ENCODE peak calls at places on chromosomes 3 and 15, in six cellular contexts. C is CD4-positive, alpha-beta memory T cell; V is kidney; N is lower lobe of right lung; Q is mesendoderm; S is hepatocyte. R is an unnamed sample.

GRCh38 chr3:13579089-13579488 is 30.2 kb downstream of the FBLN2 start:
- DNase-seq in V (no peak), S (no peak), C (no peak), Q (no peak), N (no peak), R (no peak)

GRCh38 chr3:65871305-65872141 is 167.2 kb downstream of the MAGI1 start:
- DNase-seq in N (peak; percentile 64), Q (no peak), C (no peak), V (peak; percentile 90), S (peak; percentile 68), R (peak; percentile 57)

GRCh38 chr3:48478631-48479555 is 25.1 kb downstream of the SHISA5 start:
- DNase-seq in V (peak; percentile 73), Q (no peak), C (peak; percentile 85), N (no peak), S (no peak), R (no peak)

GRCh38 chr15:51108933-51109550 is 14.3 kb upstream of the TNFAIP8L3 start:
- DNase-seq in N (no peak), S (no peak), C (no peak), V (no peak), Q (no peak), R (no peak)

GRCh38 chr3:16724487-16724886 is 119.3 kb upstream of the DAZL start:
- DNase-seq in V (no peak), S (no peak), Q (no peak), C (no peak), N (no peak), R (no peak)

GRCh38 chr15:59160880-59161593 is 45.6 kb upstream of the LDHAL6B start:
- DNase-seq in V (no peak), Q (peak; percentile 61), S (peak; percentile 28), C (no peak), N (no peak), R (no peak)

GRCh38 chr3:140403559-140403958 is 274.3 kb upstream of the TRIM42 start:
- DNase-seq in Q (no peak), C (no peak), S (no peak), N (peak; percentile 90), V (no peak), R (no peak)

GRCh38 chr3:196194542-196194915 is 16.7 kb downstream of the ZDHHC19 start:
- DNase-seq in Q (no peak), C (no peak), V (peak; percentile 67), S (no peak), N (no peak), R (no peak)

GRCh38 chr3:177195941-177196472 is 1.3 kb downstream of the TBL1XR1 start:
- DNase-seq in C (peak; percentile 51), N (no peak), Q (no peak), V (no peak), S (no peak), R (no peak)

GRCh38 chr3:41224120-41224806 is 25.0 kb downstream of the CTNNB1 start:
- DNase-seq in S (no peak), N (no peak), C (no peak), V (no peak), Q (no peak), R (no peak)

GRCh38 chr15:99057020-99057419 is 47.9 kb upstream of the SYNM start:
- DNase-seq in Q (peak; percentile 70), N (no peak), S (no peak), V (no peak), C (no peak), R (no peak)

GRCh38 chr3:112303811-112304325 is 9.9 kb upstream of the SLC9C1 start:
- DNase-seq in Q (peak; percentile 68), V (no peak), C (peak; percentile 21), S (peak; percentile 33), N (no peak), R (peak; percentile 29)

GRCh38 chr3:79844176-79844575 is 76.4 kb upstream of the ROBO1 start:
- DNase-seq in N (no peak), Q (no peak), V (no peak), S (no peak), C (no peak), R (no peak)

GRCh38 chr3:114411811-114412803 is 118.3 kb downstream of the TIGIT start:
- DNase-seq in N (no peak), S (peak; percentile 25), V (no peak), Q (no peak), C (no peak), R (peak; percentile 56)

GRCh38 chr3:58462829-58463180 is 29.1 kb upstream of the KCTD6 start:
- DNase-seq in S (no peak), C (no peak), N (no peak), V (no peak), Q (peak; percentile 80), R (no peak)

GRCh38 chr3:128282392-128283196 is 129.3 kb downstream of the EEFSEC start:
- DNase-seq in V (peak; percentile 85), C (no peak), Q (no peak), S (no peak), N (no peak), R (peak; percentile 90)

GRCh38 chr15:38555686-38556334 is 8.8 kb downstream of the RASGRP1 start:
- DNase-seq in N (no peak), V (no peak), C (no peak), Q (no peak), S (no peak), R (no peak)

GRCh38 chr15:75696854-75697259 is 15.8 kb downstream of the CSPG4 start:
- DNase-seq in C (no peak), S (no peak), N (no peak), V (no peak), Q (no peak), R (no peak)
- H3K4me1 ChIP-seq in C (peaks cover 9% of the 10 kb centered on the region), S (peaks cover 34% of the 10 kb centered on the region), N (peaks cover 50% of the 10 kb centered on the region), V (peaks cover 2% of the 10 kb centered on the region), Q (peaks cover 2% of the 10 kb centered on the region), R (peaks cover 12% of the 10 kb centered on the region)

GRCh38 chr15:62145015-62145735 is 19.9 kb downstream of the C2CD4B start:
- DNase-seq in N (no peak), S (no peak), Q (no peak), V (no peak), C (no peak), R (no peak)

GRCh38 chr15:62150445-62150844 is 14.6 kb downstream of the C2CD4B start:
- DNase-seq in C (no peak), S (no peak), N (no peak), V (no peak), Q (no peak), R (no peak)

GRCh38 chr15:62147149-62148013 is 17.7 kb downstream of the C2CD4B start:
- DNase-seq in V (no peak), S (no peak), Q (no peak), N (no peak), C (no peak), R (no peak)

GRCh38 chr15:62153228-62153627 is 11.9 kb downstream of the C2CD4B start:
- DNase-seq in N (no peak), C (no peak), S (no peak), Q (no peak), V (no peak), R (no peak)

DNA sequence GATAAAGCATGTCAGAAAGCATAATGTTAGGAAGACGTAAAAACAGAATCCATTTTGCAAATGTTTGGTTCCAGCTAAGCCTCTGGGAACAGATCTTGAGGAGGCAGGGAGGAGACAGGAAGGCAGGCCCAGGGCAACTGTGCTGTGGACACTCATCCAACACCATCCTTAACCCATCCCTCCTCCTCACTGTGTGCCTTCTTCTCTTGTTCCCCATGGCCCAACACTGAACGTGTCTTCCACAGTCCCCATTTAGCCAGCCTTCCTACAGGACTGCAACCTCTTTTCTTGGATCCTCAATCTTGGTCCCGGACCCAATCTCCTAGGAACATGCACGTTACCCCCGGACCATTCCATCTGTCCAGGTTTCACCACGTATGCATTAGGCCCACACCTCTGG is 15.4 kb downstream of the C2CD4B start:
- DNase-seq in N (no peak), Q (no peak), V (no peak), C (no peak), S (no peak), R (no peak)
- H3K4me3 ChIP-seq in N (no peak overlapping the region), Q (no peak overlapping the region), V (no peak overlapping the region), C (no peak overlapping the region), S (no peak overlapping the region), R (no peak overlapping the region)

GRCh38 chr3:106126016-106126525 is 257.3 kb upstream of the CBLB start:
- DNase-seq in Q (no peak), V (no peak), S (no peak), N (no peak), C (no peak), R (no peak)
- H3K27ac ChIP-seq in Q (no peak overlapping the region), V (no peak overlapping the region), S (peak overlapping the region; percentile 52), N (no peak overlapping the region), C (no peak overlapping the region), R (no peak overlapping the region)

DNA sequence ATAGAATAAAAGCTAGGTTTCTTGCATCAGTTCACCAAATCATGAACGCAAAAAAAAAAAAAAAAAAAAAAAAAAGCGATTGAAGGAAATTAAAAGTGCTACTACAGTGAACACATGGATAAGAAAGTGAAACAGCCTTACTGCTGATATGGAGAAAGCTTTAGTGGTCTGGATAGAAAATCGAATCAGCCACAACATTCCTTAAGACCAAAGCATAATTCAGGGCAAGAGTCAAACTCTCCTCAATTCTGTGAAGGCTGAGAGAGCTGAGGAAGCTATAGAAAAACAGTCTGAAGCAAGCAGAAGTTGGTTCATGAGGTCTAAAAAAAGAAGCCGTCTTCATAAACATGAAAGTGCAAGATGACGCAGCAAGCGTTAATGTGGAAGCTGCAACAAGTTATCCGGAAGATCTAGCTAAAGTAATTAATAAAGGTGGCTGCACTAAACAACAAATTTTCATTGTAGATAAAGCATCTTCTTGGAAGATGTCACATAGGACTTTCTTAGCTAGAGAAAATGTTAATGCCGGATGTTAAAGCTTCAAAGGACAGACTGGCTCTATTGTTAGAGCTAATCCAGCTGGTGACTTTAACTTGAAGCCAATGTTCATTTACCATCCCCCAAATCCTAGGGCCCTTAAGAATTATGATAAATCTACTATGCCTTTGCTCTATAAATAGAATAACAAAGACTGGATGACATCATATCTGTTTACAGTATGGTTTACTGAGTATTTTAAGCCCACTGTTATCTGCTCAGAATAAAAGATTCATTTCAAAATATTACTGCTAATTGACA is 19.2 kb downstream of the P3H2 start:
- DNase-seq in S (no peak), N (no peak), V (no peak), Q (no peak), C (no peak), R (no peak)
- H3K4me1 ChIP-seq in S (peaks cover 10% of the 10 kb centered on the region), N (peaks cover 7% of the 10 kb centered on the region), V (peaks cover 2% of the 10 kb centered on the region), Q (no peaks in the 10 kb centered on the region), C (no peaks in the 10 kb centered on the region), R (no peaks in the 10 kb centered on the region)

GRCh38 chr15:68751622-68752021 is 69.1 kb downstream of the ANP32A start:
- DNase-seq in Q (no peak), C (no peak), N (no peak), V (no peak), S (no peak), R (no peak)

GRCh38 chr15:68749365-68750141 is 71.1 kb downstream of the ANP32A start:
- DNase-seq in V (no peak), S (no peak), N (no peak), Q (no peak), C (no peak), R (no peak)
- H3K4me3 ChIP-seq in V (no peak overlapping the region), S (no peak overlapping the region), N (no peak overlapping the region), Q (no peak overlapping the region), C (no peak overlapping the region), R (no peak overlapping the region)